ENCODE peak calls at places on chromosomes 7 and 10, in ten cellular contexts. L is body of pancreas; W is SHP77 treated with DMSO at 0.1 percent for 48 hours; E is islet precursor cell; Y is H7; S is ELR; F is ascending aorta; Z is stimulated activated CD4-positive, alpha-beta T cell treated with anti-CD3 and anti-CD28 coated beads, Interleukin-2, amount 100 ng/mL, for 48 hours; R is memory B cell; U is kidney glomerular epithelial cell. M is an unnamed sample.

GRCh38 chr10:13839430-13839986 is 252.7 kb downstream of the PRPF18 start:
- DNase-seq in E (peak), F (no peak), S (peak), W (no peak), Z (no peak), L (no peak), Y (no peak), R (no peak), U (peak), M (no peak)

GRCh38 chr7:106757846-106758245 is 96.9 kb upstream of the CCDC71L start:
- DNase-seq in R (no peak), Y (no peak), S (no peak), Z (no peak), E (no peak), U (no peak), F (no peak), L (no peak), W (peak), M (no peak)

GRCh38 chr7:29337628-29338116 is 143.1 kb downstream of the CHN2 start:
- DNase-seq in L (no peak), S (no peak), Z (no peak), E (no peak), Y (no peak), R (no peak), W (no peak), F (no peak), U (no peak), M (peak)

GRCh38 chr10:99623919-99624318 is 3.7 kb upstream of the SLC25A28 start:
- DNase-seq in S (no peak), Z (no peak), W (no peak), R (no peak), F (no peak), L (no peak), Y (no peak), U (no peak), E (no peak), M (no peak)

GRCh38 chr7:24911213-24911603 is 68.8 kb downstream of the OSBPL3 start:
- DNase-seq in E (no peak), Z (no peak), R (no peak), U (no peak), L (no peak), S (no peak), Y (no peak), W (no peak), F (no peak), M (peak)

GRCh38 chr10:24722131-24722675 is 1.5 kb downstream of the ARHGAP21 start:
- DNase-seq in Y (no peak), L (no peak), W (no peak), E (no peak), Z (no peak), F (no peak), U (no peak), R (peak), S (no peak), M (peak)

GRCh38 chr10:97701438-97702064 is 12.0 kb upstream of the MARVELD1 start:
- DNase-seq in Y (peak), W (peak), U (peak), R (peak), E (peak), Z (peak), L (peak), F (no peak), S (peak), M (peak)

GRCh38 chr7:122339145-122339904 is 34.8 kb upstream of the FEZF1 start:
- DNase-seq in W (no peak), L (no peak), U (no peak), Y (no peak), S (no peak), R (no peak), Z (no peak), F (no peak), E (no peak), M (no peak)

GRCh38 chr7:67636363-67637355 is 640.0 kb downstream of the TYW1 start:
- DNase-seq in U (no peak), W (no peak), Y (peak), E (peak), F (no peak), R (no peak), Z (no peak), S (no peak), L (no peak), M (no peak)

GRCh38 chr10:44382981-44383748 is 1.7 kb downstream of the CXCL12 start:
- DNase-seq in L (no peak), F (no peak), U (no peak), R (no peak), Z (no peak), W (no peak), E (peak), S (no peak), Y (peak), M (no peak)

GRCh38 chr7:43756368-43757072 is 2.0 kb upstream of the BLVRA start:
- DNase-seq in E (no peak), Z (no peak), S (peak), W (peak), L (no peak), U (peak), F (no peak), R (no peak), Y (no peak), M (no peak)

GRCh38 chr10:130351466-130352290 is 215.5 kb downstream of the GLRX3 start:
- DNase-seq in Y (no peak), L (no peak), U (no peak), R (no peak), S (no peak), E (peak), W (no peak), Z (no peak), F (no peak), M (no peak)

GRCh38 chr7:29375641-29376562 is 181.3 kb downstream of the CHN2 start:
- DNase-seq in U (peak), L (peak), Z (no peak), F (no peak), S (peak), R (no peak), W (no peak), Y (no peak), E (peak), M (peak)

GRCh38 chr7:49112222-49112621 is 187.9 kb downstream of the CDC14C start:
- DNase-seq in W (no peak), F (no peak), L (no peak), Z (no peak), Y (no peak), R (no peak), U (no peak), E (no peak), S (no peak), M (no peak)

GRCh38 chr7:31036941-31037340 is 15.2 kb upstream of the ADCYAP1R1 start:
- DNase-seq in R (no peak), L (no peak), W (no peak), Z (no peak), F (no peak), Y (no peak), E (no peak), U (no peak), S (no peak), M (no peak)

GRCh38 chr7:138459300-138460175 is 521 bp upstream of the TRIM24 start:
- DNase-seq in W (peak), Z (peak), L (peak), E (peak), U (peak), R (peak), S (no peak), Y (no peak), F (peak), M (peak)

GRCh38 chr10:131207584-131208532 is 103.7 kb downstream of the TCERG1L start:
- DNase-seq in Z (no peak), R (no peak), L (no peak), Y (no peak), E (peak), S (no peak), U (no peak), W (no peak), F (no peak), M (no peak)

GRCh38 chr7:139758388-139758787 is 19.4 kb downstream of the HIPK2 start:
- DNase-seq in L (no peak), R (no peak), Z (no peak), U (no peak), W (no peak), Y (peak), E (no peak), S (no peak), F (no peak), M (peak)

GRCh38 chr7:38186593-38187314 is 8.7 kb downstream of the STARD3NL start:
- DNase-seq in Y (no peak), F (no peak), L (no peak), U (peak), W (no peak), S (peak), Z (no peak), R (no peak), E (peak), M (no peak)

M was measured in small intestine.